ENCODE peak calls at places on chromosomes 12 and 14, in four cellular contexts. K is C1 segment of cervical spinal cord; H is activated naive CD4-positive, alpha-beta T cell; V is NCI-H460. J is an unnamed sample.
A peak's percentile ranks its signal among the peaks of the same experiment; 100 is the strongest.

GRCh38 chr12:42502671-42503070 is 86.9 kb downstream of the PRICKLE1 start:
- DNase-seq in K (no peak), H (no peak), V (no peak), J (no peak)

GRCh38 chr14:20630340-20631022 is 11.0 kb downstream of the OR6S1 start:
- DNase-seq in K (no peak), V (peak; percentile 63), H (no peak), J (peak; percentile 70)

GRCh38 chr12:51914034-51914923 is 7.0 kb downstream of the ACVRL1 start:
- DNase-seq in V (no peak), K (no peak), H (no peak), J (no peak)

GRCh38 chr14:60722163-60722835 is 1.9 kb downstream of the SIX4 start:
- DNase-seq in H (no peak), V (no peak), K (no peak), J (peak; percentile 48)

GRCh38 chr14:47549886-47550285 is 125.5 kb downstream of the MDGA2 start:
- DNase-seq in H (no peak), K (no peak), V (no peak), J (no peak)

GRCh38 chr14:100644784-100645183 is 57.6 kb upstream of the BEGAIN start:
- DNase-seq in H (no peak), V (no peak), K (no peak), J (no peak)

GRCh38 chr14:76497550-76498484 is 121.9 kb downstream of the ESRRB start:
- DNase-seq in H (no peak), V (peak; percentile 8), K (no peak), J (no peak)

GRCh38 chr14:105899071-105899641 is 372.8 kb downstream of the TMEM121 start:
- DNase-seq in H (no peak), V (no peak), K (no peak), J (no peak)

GRCh38 chr14:66443158-66443695 is 42.9 kb upstream of the CCDC196 start:
- DNase-seq in V (no peak), H (no peak), K (no peak), J (no peak)

GRCh38 chr14:58638231-58639205 is 756 bp downstream of the DACT1 start:
- DNase-seq in H (no peak), V (no peak), K (no peak), J (no peak)

GRCh38 chr12:121776190-121777098 is 17.0 kb downstream of the RHOF start:
- DNase-seq in V (peak; percentile 72), K (no peak), H (peak; percentile 90), J (no peak)

GRCh38 chr12:132523576-132524331 is 33.8 kb downstream of the FBRSL1 start:
- DNase-seq in V (peak; percentile 54), H (peak; percentile 62), K (peak; percentile 39), J (peak; percentile 49)

GRCh38 chr14:104249092-104249491 is 110.7 kb downstream of the KIF26A start:
- DNase-seq in H (no peak), K (no peak), V (no peak), J (no peak)

GRCh38 chr14:22980672-22981089 is 1.7 kb downstream of the AJUBA start:
- DNase-seq in V (no peak), H (no peak), K (no peak), J (no peak)

GRCh38 chr14:95889236-95889979 is 12.8 kb downstream of the TUNAR start:
- DNase-seq in K (no peak), H (no peak), V (no peak), J (no peak)

GRCh38 chr12:62715086-62715786 is 219.7 kb downstream of the PPM1H start:
- DNase-seq in H (no peak), V (no peak), K (no peak), J (no peak)

GRCh38 chr14:94328196-94328595 is 5.1 kb upstream of the SERPINA6 start:
- DNase-seq in V (no peak), K (no peak), H (no peak), J (no peak)

GRCh38 chr12:96720363-96720705 is 186.7 kb upstream of the NEDD1 start:
- DNase-seq in V (peak; percentile 23), K (no peak), H (no peak), J (peak; percentile 9)

GRCh38 chr12:30822385-30823139 is 67.8 kb upstream of the CAPRIN2 start:
- DNase-seq in V (no peak), K (peak; percentile 42), H (no peak), J (peak; percentile 40)

GRCh38 chr12:45076417-45077031 is 25.6 kb upstream of the DBX2 start:
- DNase-seq in V (no peak), K (no peak), H (no peak), J (no peak)

GRCh38 chr14:102711946-102712345 is 65.3 kb upstream of the TRAF3 start:
- DNase-seq in H (no peak), V (no peak), K (no peak), J (no peak)

GRCh38 chr12:7160183-7160582 is 29.3 kb upstream of the PEX5 start:
- DNase-seq in H (no peak), K (no peak), V (no peak), J (no peak)

GRCh38 chr12:47995976-47996375 is 8.3 kb downstream of the COL2A1 start:
- DNase-seq in V (no peak), H (no peak), K (peak; percentile 22), J (peak; percentile 22)

GRCh38 chr12:42119085-42119633 is 25.5 kb downstream of the GXYLT1 start:
- DNase-seq in K (no peak), V (no peak), H (no peak), J (peak; percentile 63)

GRCh38 chr12:101829639-101830390 is 944 bp downstream of the GNPTAB start:
- DNase-seq in K (no peak), H (no peak), V (no peak), J (no peak)

GRCh38 chr14:69500096-69500495 is 15.6 kb downstream of the PLEKHD1 start:
- DNase-seq in V (no peak), H (no peak), K (no peak), J (no peak)

GRCh38 chr12:93176166-93176565 is 201.6 kb upstream of the NUDT4 start:
- DNase-seq in V (no peak), K (no peak), H (no peak), J (no peak)

GRCh38 chr12:75460194-75460593 is 20.4 kb upstream of the GLIPR1 start:
- DNase-seq in V (no peak), H (no peak), K (no peak), J (no peak)

GRCh38 chr14:98548071-98548686 is 723.8 kb downstream of the BCL11B start:
- DNase-seq in K (no peak), V (no peak), H (no peak), J (no peak)

J was measured in brain microvascular endothelial cell.